ENCODE peak calls at places on chromosome 14, in nine cellular contexts. E is SK-N-SH, L is psoas muscle, H is thoracic aorta, P is A549, D is dorsolateral prefrontal cortex, U is left ventricle myocardium inferior, O is gastrocnemius medialis, G is heart left ventricle. W is an unnamed sample.

GRCh38 chr14:37170237-37170636 is 2.2 kb downstream of the SLC25A21 start:
- DNase-seq in E (no peak), L (no peak), H (no peak), P (no peak), D (no peak), U (no peak), O (no peak), G (no peak), W (no peak)

GRCh38 chr14:68574906-68575305 is 218.0 kb downstream of the ZFP36L1 start:
- DNase-seq in E (no peak), L (no peak), H (no peak), P (no peak), D (no peak), U (no peak), O (no peak), G (no peak), W (no peak)

GRCh38 chr14:55354500-55354899 is 57.1 kb downstream of the ATG14 start:
- DNase-seq in E (peak; percentile 63), L (peak; percentile 19), H (no peak), P (peak; percentile 44), D (no peak), U (peak; percentile 20), O (peak; percentile 59), G (peak; percentile 47), W (no peak)

GRCh38 chr14:61894452-61895077 is 132.3 kb downstream of the SNAPC1 start:
- DNase-seq in E (peak; percentile 67), L (peak; percentile 12), H (no peak), P (peak; percentile 69), D (no peak), U (peak; percentile 44), O (no peak), G (peak; percentile 27), W (peak; percentile 29)

GRCh38 chr14:59044707-59045106 is 143.8 kb upstream of the DAAM1 start:
- DNase-seq in E (no peak), L (no peak), H (no peak), P (no peak), D (no peak), U (no peak), O (no peak), G (no peak), W (no peak)

GRCh38 chr14:81927069-81927468 is 393.4 kb upstream of the SEL1L start:
- DNase-seq in E (no peak), L (no peak), H (no peak), P (no peak), D (no peak), U (no peak), O (no peak), G (no peak), W (no peak)

GRCh38 chr14:73125169-73125588 is 11.1 kb upstream of the PSEN1 start:
- DNase-seq in E (no peak), L (no peak), H (no peak), P (no peak), D (no peak), U (no peak), O (no peak), G (no peak), W (no peak)

GRCh38 chr14:51484491-51484890 is 167.2 kb upstream of the FRMD6 start:
- DNase-seq in E (no peak), L (no peak), H (no peak), P (no peak), D (no peak), U (no peak), O (no peak), G (no peak), W (no peak)

GRCh38 chr14:68379510-68380303 is 413.2 kb downstream of the ZFP36L1 start:
- DNase-seq in E (no peak), L (no peak), H (no peak), P (no peak), D (no peak), U (no peak), O (no peak), G (no peak), W (no peak)

GRCh38 chr14:96083667-96084320 is 44.6 kb downstream of the C14orf132 start:
- DNase-seq in E (no peak), L (no peak), H (no peak), P (no peak), D (no peak), U (no peak), O (no peak), G (no peak), W (no peak)

GRCh38 chr14:58638231-58639205 is 756 bp downstream of the DACT1 start:
- DNase-seq in E (peak; percentile 58), L (peak; percentile 28), H (no peak), P (no peak), D (no peak), U (peak; percentile 24), O (no peak), G (peak; percentile 9), W (no peak)

GRCh38 chr14:94129758-94130414 is 482 bp upstream of the IFI27L2 start:
- DNase-seq in E (peak; percentile 59), L (peak; percentile 52), H (no peak), P (peak; percentile 54), D (no peak), U (peak; percentile 50), O (no peak), G (peak; percentile 62), W (no peak)

DNA sequence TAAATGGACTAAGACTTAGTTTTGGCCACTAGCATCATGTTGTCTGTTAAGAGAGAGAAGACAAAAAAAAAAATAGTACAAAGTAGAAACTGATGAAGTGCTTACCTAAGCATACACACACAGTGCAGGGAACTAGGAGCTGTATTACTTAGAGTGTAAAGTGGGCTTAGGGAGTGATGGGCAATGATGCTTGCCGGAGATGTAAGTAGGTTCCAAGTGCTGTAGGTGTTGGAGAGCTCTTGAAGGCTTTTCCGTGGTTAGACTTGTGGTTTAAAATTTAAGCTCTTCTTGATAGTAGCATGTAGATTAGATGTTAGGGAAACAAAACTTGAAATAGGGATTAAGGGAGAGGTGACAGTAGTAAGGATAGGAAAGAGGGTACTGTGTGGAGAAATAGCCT is 34.7 kb downstream of the MIA2 start:
- DNase-seq in E (no peak), L (no peak), H (no peak), P (no peak), D (no peak), U (no peak), O (no peak), G (no peak), W (no peak)
- H3K4me3 ChIP-seq in E (peak overlapping the region; percentile 68), L (peak overlapping the region; percentile 95), H (peak overlapping the region; percentile 89), P (peak overlapping the region; percentile 72), D (peak overlapping the region; percentile 91), U (peak overlapping the region; percentile 91), O (peak overlapping the region; percentile 94), G (no peak overlapping the region), W (peak overlapping the region; percentile 83)

GRCh38 chr14:66745078-66745477 is 237.1 kb downstream of the GPHN start:
- DNase-seq in E (no peak), L (no peak), H (no peak), P (no peak), D (no peak), U (no peak), O (no peak), G (no peak), W (no peak)

GRCh38 chr14:66752109-66752508 is 244.2 kb downstream of the GPHN start:
- DNase-seq in E (no peak), L (no peak), H (no peak), P (no peak), D (no peak), U (no peak), O (no peak), G (no peak), W (no peak)

GRCh38 chr14:66746316-66747006 is 238.5 kb downstream of the GPHN start:
- DNase-seq in E (peak; percentile 31), L (no peak), H (no peak), P (peak; percentile 14), D (no peak), U (no peak), O (no peak), G (no peak), W (peak; percentile 21)
- TF ChIP-seq CTCF in E (peak; percentile 67), L (peak; percentile 55), H (peak; percentile 26), P (peak; percentile 45), D (peak; percentile 58), U (peak; percentile 68), O (peak; percentile 33), G (peak; percentile 48), W (peak; percentile 66)

DNA sequence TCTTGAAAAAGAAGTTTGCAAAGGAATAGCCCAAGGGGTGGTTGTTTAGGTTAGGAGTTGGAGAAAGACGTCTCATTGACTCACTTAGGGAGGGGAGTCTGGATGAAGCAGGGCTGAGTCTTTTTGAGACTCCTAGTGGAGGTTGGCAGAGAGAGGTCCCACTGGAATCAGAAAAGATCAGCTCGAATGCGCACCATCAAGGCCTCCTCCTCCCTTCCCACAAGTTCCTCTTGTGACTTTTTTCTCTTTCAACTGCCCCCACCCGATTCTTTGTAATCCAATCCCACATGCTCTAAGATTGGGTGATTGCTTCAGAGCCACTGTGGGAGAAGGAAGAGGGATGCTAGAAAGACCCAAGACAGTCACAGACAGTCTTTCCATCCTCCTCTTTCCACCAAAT is 2.0 kb downstream of the ARHGEF40 start:
- DNase-seq in E (peak; percentile 35), L (no peak), H (no peak), P (peak; percentile 32), D (no peak), U (no peak), O (no peak), G (peak; percentile 64), W (no peak)
- H3K4me3 ChIP-seq in E (peak overlapping the region; percentile 81), L (peak overlapping the region; percentile 83), H (peak overlapping the region; percentile 84), P (peak overlapping the region; percentile 79), D (peak overlapping the region; percentile 78), U (peak overlapping the region; percentile 88), O (peak overlapping the region; percentile 83), G (peak overlapping the region; percentile 80), W (peak overlapping the region; percentile 83)

GRCh38 chr14:76456200-76456599 is 80.3 kb downstream of the ESRRB start:
- DNase-seq in E (peak; percentile 62), L (no peak), H (no peak), P (peak; percentile 53), D (no peak), U (no peak), O (no peak), G (peak; percentile 31), W (peak; percentile 11)
- TF ChIP-seq CTCF in E (peak; percentile 61), L (peak; percentile 56), H (no peak), P (peak; percentile 37), D (peak; percentile 38), U (peak; percentile 62), O (no peak), G (peak; percentile 51), W (peak; percentile 62)

DNA sequence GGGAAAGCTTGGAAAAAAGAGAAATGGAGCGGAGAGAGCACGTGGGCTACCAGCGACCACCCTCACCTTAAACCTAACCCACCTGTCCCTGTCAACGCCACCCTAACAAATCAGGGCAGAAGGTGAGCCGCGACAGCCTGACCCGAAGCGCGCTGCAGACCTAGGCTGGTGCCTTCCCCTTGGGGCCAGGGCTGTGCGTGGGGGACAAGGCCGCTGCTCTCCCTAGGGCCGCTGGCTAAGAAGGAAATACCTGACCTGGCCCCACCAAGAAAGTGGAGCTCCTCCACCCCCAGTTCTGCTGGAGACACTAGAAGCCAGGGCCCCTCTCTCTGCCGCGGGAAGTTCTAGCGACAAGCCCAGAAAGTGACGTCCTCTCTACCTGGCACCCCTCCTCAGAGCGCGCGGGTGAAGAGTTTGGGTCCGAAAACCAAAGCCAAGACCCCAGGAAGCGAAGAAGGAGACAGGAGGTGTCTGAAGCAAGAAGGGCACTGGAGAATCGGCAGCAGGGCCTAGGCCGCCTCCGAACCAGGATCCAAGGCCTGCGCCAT is 7.5 kb downstream of the SIX1 start:
- DNase-seq in E (no peak), L (no peak), H (no peak), P (no peak), D (no peak), U (no peak), O (no peak), G (no peak), W (no peak)
- H3K4me3 ChIP-seq in E (peak overlapping the region; percentile 4), L (peak overlapping the region; percentile 91), H (no peak overlapping the region), P (no peak overlapping the region), D (no peak overlapping the region), U (peak overlapping the region; percentile 39), O (peak overlapping the region; percentile 87), G (peak overlapping the region; percentile 9), W (no peak overlapping the region)